ENCODE peak calls at places on chromosomes 2 and 18, in eight cellular contexts. T, S, P, H, B, G, J and O are unnamed samples. For H3K4me1 and H3K27me3, the result is how much of the 10 kb centered on the place peaks cover.

GRCh38 chr2:240995041-240995960 is 3.1 kb upstream of the SNED1 start:
- DNase-seq in T (no peak), S (no peak), P (no peak), H (no peak), B (no peak), G (no peak), J (peak), O (no peak)

GRCh38 chr2:69798909-69799526 is 30.4 kb upstream of the GMCL1 start:
- DNase-seq in T (peak), S (peak), P (no peak), H (no peak), B (peak), G (peak), J (no peak), O (no peak)

GRCh38 chr2:134664051-134664450 is 54.7 kb downstream of the TMEM163 start:
- DNase-seq in T (no peak), S (no peak), P (no peak), H (no peak), B (peak), G (no peak), J (no peak), O (no peak)

GRCh38 chr2:187775196-187775595 is 221.0 kb upstream of the TFPI start:
- DNase-seq in T (no peak), S (no peak), P (no peak), H (no peak), B (no peak), G (no peak), J (no peak), O (no peak)

GRCh38 chr2:132374551-132374950 is 42.1 kb upstream of the GPR39 start:
- DNase-seq in T (no peak), S (peak), P (no peak), H (no peak), B (no peak), G (peak), J (no peak), O (no peak)

GRCh38 chr18:26442139-26442538 is 106.2 kb downstream of the KCTD1 start:
- DNase-seq in T (no peak), S (peak), P (no peak), H (no peak), B (no peak), G (no peak), J (no peak), O (no peak)

GRCh38 chr2:63537306-63537705 is 51.0 kb downstream of the WDPCP start:
- DNase-seq in T (no peak), S (peak), P (no peak), H (no peak), B (no peak), G (no peak), J (no peak), O (no peak)

GRCh38 chr2:26701596-26701995 is 9.1 kb downstream of the KCNK3 start:
- DNase-seq in T (no peak), S (no peak), P (no peak), H (no peak), B (no peak), G (no peak), J (no peak), O (no peak)

GRCh38 chr2:38443021-38443541 is 66.0 kb upstream of the ATL2 start:
- DNase-seq in T (no peak), S (peak), P (no peak), H (peak), B (no peak), G (peak), J (peak), O (no peak)

GRCh38 chr18:23964282-23965238 is 50.0 kb upstream of the TTC39C start:
- DNase-seq in T (no peak), S (no peak), P (peak), H (no peak), B (no peak), G (no peak), J (peak), O (no peak)

GRCh38 chr2:101706121-101706818 is 8.8 kb downstream of the MAP4K4 start:
- DNase-seq in T (no peak), S (no peak), P (no peak), H (no peak), B (no peak), G (no peak), J (no peak), O (no peak)

GRCh38 chr2:230684222-230685164 is 28.1 kb upstream of the CAB39 start:
- DNase-seq in T (peak), S (peak), P (no peak), H (no peak), B (no peak), G (no peak), J (no peak), O (no peak)

GRCh38 chr2:238286551-238286950 is 1.9 kb downstream of the PER2 start:
- DNase-seq in T (no peak), S (peak), P (no peak), H (peak), B (no peak), G (no peak), J (peak), O (no peak)
- H3K4me1 ChIP-seq in T (under half), S (under half), P (under half), H (half or more), B (under half), G (under half), J (half or more), O (under half)

GRCh38 chr2:44948565-44949328 is 7.2 kb downstream of the SIX3 start:
- DNase-seq in T (no peak), S (no peak), P (no peak), H (no peak), B (no peak), G (no peak), J (no peak), O (no peak)
- H3K27me3 ChIP-seq in T (under half), S (half or more), P (under half), H (half or more), B (half or more), G (under half), J (under half), O (under half)

DNA sequence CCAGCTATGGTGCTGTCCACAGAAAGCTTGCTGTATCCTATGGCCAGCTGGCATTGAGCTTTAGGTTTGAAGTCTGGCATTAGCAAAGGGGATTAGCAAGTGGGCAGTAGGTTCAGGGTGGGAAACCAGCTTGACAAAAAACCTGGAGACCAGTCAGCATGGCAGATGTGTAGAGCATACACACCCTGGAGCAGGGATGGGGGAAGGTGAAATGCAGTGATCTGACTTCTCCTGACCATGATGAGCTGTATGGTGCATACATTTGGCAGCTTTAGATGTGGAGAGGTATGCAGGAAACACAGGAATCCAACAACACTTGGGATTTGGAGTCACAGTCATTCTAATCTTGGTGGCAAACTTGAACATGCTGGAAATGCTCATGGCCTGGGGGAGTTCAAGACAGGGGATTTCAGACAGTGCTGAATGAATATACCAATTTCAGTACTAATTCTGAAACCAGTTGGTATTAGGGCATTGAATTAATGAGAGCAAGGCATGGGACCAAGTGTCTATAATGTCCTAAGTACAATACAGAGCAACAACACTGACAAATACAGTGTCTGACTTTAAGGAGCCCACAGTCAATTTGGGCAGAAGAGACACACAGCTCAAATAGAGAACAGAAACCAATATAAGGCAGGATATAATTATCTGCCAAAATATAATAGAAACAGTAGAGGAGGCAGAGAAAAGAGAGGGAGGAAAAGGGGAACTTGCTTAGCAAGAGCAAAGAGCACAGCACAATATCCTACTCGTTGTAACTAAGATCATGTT is 11.8 kb downstream of the ARHGAP15 start:
- DNase-seq in T (no peak), S (no peak), P (no peak), H (no peak), B (no peak), G (no peak), J (no peak), O (no peak)
- H3K4me1 ChIP-seq in T (under half), S (under half), P (under half), H (under half), B (under half), G (under half), J (under half), O (under half)

GRCh38 chr2:237351046-237351445 is 62.9 kb downstream of the COL6A3 start:
- DNase-seq in T (no peak), S (no peak), P (no peak), H (no peak), B (peak), G (no peak), J (no peak), O (no peak)

GRCh38 chr2:237350597-237350996 is 63.4 kb downstream of the COL6A3 start:
- DNase-seq in T (no peak), S (peak), P (no peak), H (no peak), B (no peak), G (no peak), J (no peak), O (no peak)

GRCh38 chr2:237353207-237353606 is 60.8 kb downstream of the COL6A3 start:
- DNase-seq in T (no peak), S (no peak), P (no peak), H (no peak), B (peak), G (no peak), J (no peak), O (no peak)

GRCh38 chr2:237352279-237352845 is 61.6 kb downstream of the COL6A3 start:
- DNase-seq in T (no peak), S (peak), P (no peak), H (no peak), B (no peak), G (no peak), J (no peak), O (no peak)

GRCh38 chr2:237351796-237352195 is 62.2 kb downstream of the COL6A3 start:
- DNase-seq in T (no peak), S (no peak), P (no peak), H (no peak), B (no peak), G (no peak), J (no peak), O (no peak)
- H3K27me3 ChIP-seq in T (under half), S (under half), P (under half), H (under half), B (under half), G (under half), J (under half), O (under half)

GRCh38 chr2:177251165-177251542 is 13.4 kb downstream of the NFE2L2 start:
- DNase-seq in T (no peak), S (no peak), P (no peak), H (no peak), B (no peak), G (no peak), J (no peak), O (no peak)

GRCh38 chr2:177255227-177255601 is 9.3 kb downstream of the NFE2L2 start:
- DNase-seq in T (no peak), S (no peak), P (no peak), H (no peak), B (no peak), G (no peak), J (no peak), O (no peak)

GRCh38 chr2:177253704-177254103 is 10.8 kb downstream of the NFE2L2 start:
- DNase-seq in T (no peak), S (no peak), P (no peak), H (no peak), B (no peak), G (no peak), J (no peak), O (no peak)

GRCh38 chr2:177254433-177255226 is 9.9 kb downstream of the NFE2L2 start:
- DNase-seq in T (peak), S (peak), P (no peak), H (no peak), B (peak), G (peak), J (peak), O (peak)

DNA sequence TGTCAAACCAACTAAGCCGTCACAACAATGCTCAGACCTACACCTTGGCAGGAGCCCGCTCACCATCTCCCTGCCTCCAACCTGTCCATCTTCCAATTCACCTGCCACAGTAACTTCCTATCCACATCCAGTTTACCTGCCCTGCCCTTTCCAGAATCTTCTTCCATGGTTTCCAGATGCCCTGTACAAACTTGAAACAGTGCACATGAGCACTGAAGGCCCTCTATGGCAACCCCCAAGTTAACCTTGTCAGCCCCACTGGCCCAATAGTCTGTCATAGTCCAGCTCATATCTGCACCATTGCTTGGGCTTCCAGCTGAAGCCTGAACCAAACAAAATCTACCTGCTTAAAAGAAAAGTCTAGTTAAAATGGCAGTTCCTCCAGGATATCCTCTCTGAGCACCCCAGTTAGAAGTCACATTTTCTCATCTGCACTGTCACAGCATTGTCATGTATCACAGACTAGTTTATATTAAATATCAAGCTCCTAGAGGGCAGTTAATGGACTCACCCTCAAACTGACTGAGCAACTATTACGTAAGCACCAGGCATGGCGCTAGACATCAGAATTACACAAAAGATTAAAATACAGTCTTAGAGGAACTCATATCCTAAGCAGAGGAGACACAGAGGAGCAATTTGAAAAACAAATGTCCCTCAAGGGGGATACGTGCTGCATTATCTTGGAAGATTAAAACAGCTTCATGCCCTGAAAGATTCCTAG is 11.6 kb downstream of the NFE2L2 start:
- DNase-seq in T (no peak), S (no peak), P (no peak), H (no peak), B (no peak), G (no peak), J (no peak), O (no peak)
- H3K4me1 ChIP-seq in T (half or more), S (under half), P (under half), H (half or more), B (under half), G (under half), J (half or more), O (under half)

GRCh38 chr2:108994250-108994649 is 5.2 kb upstream of the EDAR start:
- DNase-seq in T (no peak), S (no peak), P (no peak), H (no peak), B (no peak), G (no peak), J (no peak), O (no peak)
- H3K27me3 ChIP-seq in T (under half), S (half or more), P (under half), H (under half), B (under half), G (under half), J (under half), O (under half)

DNA sequence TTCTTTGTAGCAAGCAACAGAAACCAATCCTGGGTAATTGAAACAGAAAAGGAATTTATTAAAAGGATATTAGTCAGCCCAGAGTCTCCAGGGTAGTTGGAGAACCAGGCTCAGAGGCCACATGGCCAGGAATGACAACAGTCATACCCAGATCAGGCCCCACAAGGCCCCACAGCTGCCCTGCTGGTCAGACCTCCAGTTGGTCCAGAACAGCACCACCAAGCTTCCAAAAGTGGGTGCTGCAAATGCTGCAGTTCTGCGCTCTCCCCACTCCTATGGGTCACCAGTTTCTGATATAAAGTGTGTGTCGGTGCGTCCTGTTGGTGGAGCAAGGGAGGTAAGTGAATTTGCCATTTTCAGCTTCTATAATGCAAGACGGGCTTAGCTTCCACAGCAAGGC is 29.9 kb downstream of the KLHL29 start:
- DNase-seq in T (no peak), S (peak), P (no peak), H (no peak), B (no peak), G (no peak), J (no peak), O (no peak)
- H3K4me1 ChIP-seq in T (under half), S (half or more), P (under half), H (under half), B (under half), G (under half), J (under half), O (under half)

DNA sequence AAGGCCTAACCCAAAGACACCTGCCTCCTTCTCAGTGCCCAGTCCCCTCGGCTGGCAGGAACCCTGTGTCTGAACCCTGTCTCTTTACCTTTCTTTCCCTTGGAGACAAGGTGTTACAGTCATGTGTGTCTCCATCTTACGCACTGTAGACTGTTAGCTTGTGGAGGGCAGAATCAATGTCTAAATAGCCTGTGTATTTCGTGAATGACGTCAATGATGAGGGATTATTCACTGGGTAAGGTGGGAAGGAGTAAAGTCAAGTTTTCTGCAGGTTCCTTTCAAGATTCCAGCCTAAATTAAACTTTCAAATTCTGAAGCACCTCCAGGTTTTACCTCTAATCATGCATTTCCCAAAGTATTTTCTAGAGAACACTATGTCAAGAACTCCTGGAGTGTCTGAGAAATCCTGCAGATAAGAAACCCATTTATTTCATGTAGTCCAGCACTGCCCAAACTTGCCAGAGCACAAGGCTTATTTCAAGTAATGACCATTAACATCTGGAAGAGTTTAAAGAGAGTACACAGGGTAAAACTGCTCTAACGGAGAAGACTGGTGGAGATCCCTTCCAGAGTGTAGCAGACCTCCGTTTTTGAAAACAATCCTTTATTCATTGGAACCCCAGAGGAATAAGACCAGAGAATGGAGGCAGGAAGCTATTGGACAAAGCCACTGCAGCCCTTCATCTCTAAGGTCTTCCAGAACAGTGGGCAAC is 72.8 kb downstream of the KCNF1 start:
- DNase-seq in T (no peak), S (no peak), P (no peak), H (no peak), B (no peak), G (no peak), J (no peak), O (no peak)
- H3K27me3 ChIP-seq in T (under half), S (under half), P (under half), H (under half), B (under half), G (under half), J (under half), O (under half)

GRCh38 chr2:237699870-237700582 is 72.6 kb downstream of the LRRFIP1 start:
- DNase-seq in T (no peak), S (no peak), P (no peak), H (no peak), B (no peak), G (no peak), J (no peak), O (no peak)
- H3K4me1 ChIP-seq in T (under half), S (half or more), P (half or more), H (half or more), B (half or more), G (half or more), J (half or more), O (under half)